ENCODE peak calls at places on chromosomes 16 and 17, in ten cellular contexts. H, W, K, J, T, B, Z, L, Y and O are unnamed samples.
A peak's percentile ranks its signal among the peaks of the same experiment; 100 is the strongest.

GRCh38 chr17:8785547-8786412 is 13.4 kb downstream of the MFSD6L start:
- DNase-seq in W (peak; percentile 16), T (peak; percentile 29), B (no peak), J (peak; percentile 67), Z (peak; percentile 67), K (peak; percentile 8), L (peak; percentile 40), Y (peak; percentile 73), H (peak; percentile 78), O (peak; percentile 69)

GRCh38 chr17:75078097-75079022 is 9.4 kb upstream of the SLC16A5 start:
- DNase-seq in H (peak; percentile 74), W (peak; percentile 18), K (no peak), B (peak; percentile 84), Y (peak; percentile 54), Z (peak; percentile 72), L (no peak), T (peak; percentile 32), J (peak; percentile 76), O (peak; percentile 81)

GRCh38 chr16:25707982-25708583 is 16.3 kb downstream of the HS3ST4 start:
- DNase-seq in Y (peak; percentile 39), Z (peak; percentile 14), J (no peak), H (peak; percentile 41), T (no peak), L (no peak), W (no peak), B (no peak), K (no peak), O (peak; percentile 42)

GRCh38 chr17:74605361-74605760 is 13.3 kb upstream of the CD300LD start:
- DNase-seq in T (peak; percentile 3), J (peak; percentile 24), K (peak; percentile 47), L (no peak), B (no peak), Z (peak; percentile 77), H (no peak), Y (peak; percentile 29), W (peak; percentile 24), O (no peak)

GRCh38 chr16:27883576-27883975 is 179.9 kb downstream of the GSG1L start:
- DNase-seq in K (no peak), L (no peak), H (no peak), Z (no peak), B (no peak), W (no peak), T (no peak), Y (no peak), J (no peak), O (no peak)

GRCh38 chr17:29782917-29783316 is 147.1 kb downstream of the SSH2 start:
- DNase-seq in B (no peak), T (no peak), W (no peak), K (no peak), Y (no peak), H (no peak), L (no peak), J (no peak), Z (no peak), O (no peak)

GRCh38 chr16:20020976-20021375 is 52.7 kb downstream of the GPR139 start:
- DNase-seq in J (no peak), K (no peak), B (no peak), L (no peak), Y (no peak), H (no peak), T (no peak), W (no peak), Z (no peak), O (no peak)

GRCh38 chr16:70686376-70687171 is 721 bp upstream of the MTSS2 start:
- DNase-seq in Y (no peak), H (no peak), J (no peak), W (no peak), B (no peak), T (no peak), L (no peak), Z (no peak), K (no peak), O (no peak)

GRCh38 chr17:80277751-80278671 is 17.4 kb downstream of the RNF213 start:
- DNase-seq in W (no peak), B (no peak), Z (no peak), H (no peak), T (no peak), K (no peak), Y (no peak), J (peak; percentile 25), L (no peak), O (no peak)

GRCh38 chr16:69848635-69849545 is 86.8 kb downstream of the WWP2 start:
- DNase-seq in T (peak; percentile 84), K (peak; percentile 78), Y (peak; percentile 94), J (peak; percentile 68), H (no peak), W (peak; percentile 79), B (peak; percentile 45), L (no peak), Z (peak; percentile 97), O (no peak)

DNA sequence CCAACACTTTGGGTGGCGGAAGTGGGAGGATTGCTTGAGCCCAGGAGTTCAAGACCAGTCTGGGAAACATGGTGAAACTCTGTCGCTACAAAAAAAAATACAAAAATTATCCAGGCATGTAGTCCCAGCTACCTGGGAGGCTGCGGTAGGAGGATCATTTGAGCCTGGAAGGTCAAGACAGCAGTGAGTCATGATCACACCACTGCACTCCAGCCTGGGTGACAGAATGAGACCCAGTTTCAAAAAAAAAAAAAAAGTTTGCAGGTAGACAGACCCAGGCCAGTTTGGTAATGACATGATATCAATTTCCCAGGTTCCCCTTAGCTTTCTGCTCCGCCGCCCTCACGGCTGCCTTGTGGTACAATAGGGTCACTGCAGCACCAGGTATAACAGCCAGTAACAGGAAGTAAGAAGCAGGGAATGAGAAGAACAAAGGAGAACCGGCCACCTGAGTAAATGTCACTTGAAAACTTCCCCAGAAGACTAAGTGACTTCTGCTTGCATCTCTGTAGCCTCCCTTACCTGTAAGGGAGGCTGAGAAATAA is 201.2 kb upstream of the HSBP1 start:
- DNase-seq in Y (no peak), B (no peak), W (no peak), K (no peak), J (no peak), Z (no peak), T (no peak), H (no peak), L (no peak), O (no peak)
- TF ChIP-seq CTCF in Y (no peak), B (no peak), W (no peak), K (no peak), J (peak; percentile 21), Z (no peak), T (no peak), H (no peak), L (no peak), O (no peak)

DNA sequence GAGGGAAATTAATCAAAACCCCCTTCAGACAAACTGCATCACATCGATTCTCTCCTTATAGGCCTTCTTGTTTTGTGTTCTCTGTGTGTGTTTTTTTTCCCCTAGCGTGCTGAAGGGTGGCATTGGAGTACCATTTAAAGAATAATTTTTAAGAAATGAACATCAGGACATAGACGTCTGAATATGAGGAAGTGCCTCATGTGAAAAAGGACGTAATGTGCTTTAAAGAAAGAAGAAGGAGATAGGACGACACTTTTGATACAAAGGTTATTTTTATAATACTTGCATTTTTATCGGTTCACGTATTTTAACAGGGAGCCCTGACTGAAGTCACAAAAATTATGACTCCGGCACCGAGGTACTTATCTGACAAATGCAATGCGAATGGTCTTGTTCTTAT is 606.4 kb downstream of the MAF start:
- DNase-seq in L (no peak), B (no peak), H (no peak), W (no peak), Z (no peak), Y (no peak), T (no peak), K (no peak), J (no peak), O (no peak)
- TF ChIP-seq CTCF in L (no peak), B (no peak), H (no peak), W (no peak), Z (no peak), Y (no peak), T (no peak), K (no peak), J (no peak), O (no peak)

GRCh38 chr16:31008154-31008950 is 2.1 kb downstream of the STX1B start:
- DNase-seq in T (peak; percentile 41), H (no peak), B (no peak), L (no peak), W (no peak), Z (peak; percentile 70), K (no peak), Y (no peak), J (peak; percentile 78), O (no peak)

GRCh38 chr16:31010943-31011342 is 505 bp upstream of the STX1B start:
- DNase-seq in L (no peak), H (no peak), W (no peak), K (no peak), Z (no peak), T (no peak), Y (no peak), J (no peak), B (no peak), O (no peak)

GRCh38 chr16:31009120-31009519 is 1.3 kb downstream of the STX1B start:
- DNase-seq in B (no peak), Z (no peak), T (no peak), H (no peak), Y (no peak), K (no peak), W (no peak), L (no peak), J (no peak), O (no peak)

GRCh38 chr16:31010539-31010938 is at the start of gene STX1B:
- DNase-seq in H (no peak), Z (no peak), B (no peak), Y (no peak), W (no peak), J (no peak), L (peak; percentile 42), T (no peak), K (no peak), O (no peak)

GRCh38 chr16:31009894-31010293 is 544 bp downstream of the STX1B start:
- DNase-seq in L (no peak), T (no peak), J (no peak), H (no peak), W (no peak), B (no peak), Z (no peak), Y (no peak), K (no peak), O (no peak)
- TF ChIP-seq CTCF in L (no peak), T (peak; percentile 18), J (peak; percentile 17), H (no peak), W (peak; percentile 28), B (peak; percentile 11), Z (no peak), Y (no peak), K (peak; percentile 16), O (no peak)

DNA sequence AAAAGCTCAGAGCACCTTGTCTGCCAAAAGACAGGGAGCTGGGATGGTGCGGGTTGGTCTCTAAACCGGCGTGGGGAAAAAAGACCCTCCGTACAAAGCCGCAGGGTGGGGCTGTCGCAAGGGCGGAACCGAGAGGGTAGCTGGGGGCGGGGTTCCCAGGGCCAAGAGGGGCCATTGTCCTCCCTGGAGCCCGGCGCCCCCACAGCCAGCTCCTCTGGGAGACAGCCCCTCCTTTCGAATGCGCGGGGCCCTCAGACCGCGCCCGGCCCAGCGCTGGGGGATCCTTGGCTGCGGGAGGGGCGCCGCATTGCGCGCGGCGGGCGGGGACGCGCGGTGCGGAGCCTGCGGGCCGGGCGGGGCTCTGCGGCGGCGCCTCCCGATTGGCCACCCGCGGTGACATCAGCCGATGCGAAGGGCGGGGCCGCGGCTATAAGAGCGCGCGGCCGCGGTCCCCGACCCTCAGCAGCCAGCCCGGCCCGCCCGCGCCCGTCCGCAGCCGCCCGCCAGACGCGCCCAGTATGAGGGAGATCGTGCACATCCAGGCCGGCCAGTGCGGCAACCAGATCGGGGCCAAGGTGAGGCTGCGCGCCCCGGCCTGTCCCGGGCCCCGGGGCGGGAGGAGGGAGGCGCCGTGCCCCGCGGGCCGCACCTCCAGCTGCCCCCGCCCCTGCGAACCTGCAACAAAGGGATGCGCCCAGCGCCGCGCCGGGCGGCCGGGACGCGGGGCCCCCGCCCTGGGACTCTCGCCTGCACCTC is at the start of gene TUBB3:
- DNase-seq in Z (peak; percentile 66), T (no peak), H (peak; percentile 83), W (peak; percentile 55), K (no peak), Y (peak; percentile 64), B (no peak), J (peak; percentile 72), L (no peak), O (peak; percentile 91)
- TF ChIP-seq CTCF in Z (no peak), T (peak; percentile 21), H (no peak), W (no peak), K (no peak), Y (no peak), B (no peak), J (peak; percentile 9), L (no peak), O (no peak)